ENCODE peak calls at places on chromosomes 16 and 17, in six cellular contexts. One of them, this sample, is unnamed.

GRCh38 chr17:9226794-9227135 is 205.5 kb downstream of the NTN1 start:
- DNase-seq in MCF 10A: no peak
- DNase-seq in cardiac muscle cell: no peak
- DNase-seq in breast epithelium: no peak
- DNase-seq in adrenal gland: no peak
- DNase-seq in fibroblast of lung: no peak
- DNase-seq in this sample: no peak

GRCh38 chr17:72369366-72369765 is 248.5 kb downstream of the SOX9 start:
- DNase-seq in MCF 10A: no peak
- DNase-seq in cardiac muscle cell: no peak
- DNase-seq in breast epithelium: no peak
- DNase-seq in adrenal gland: no peak
- DNase-seq in fibroblast of lung: no peak
- DNase-seq in this sample: no peak

GRCh38 chr17:61253937-61254677 is 145.5 kb upstream of the TBX2 start:
- DNase-seq in MCF 10A: no peak
- DNase-seq in cardiac muscle cell: no peak
- DNase-seq in breast epithelium: no peak
- DNase-seq in adrenal gland: no peak
- DNase-seq in fibroblast of lung: no peak
- DNase-seq in this sample: no peak

GRCh38 chr16:64211306-64211705 is 910.6 kb downstream of the CDH11 start:
- DNase-seq in MCF 10A: no peak
- DNase-seq in cardiac muscle cell: peak
- DNase-seq in breast epithelium: no peak
- DNase-seq in adrenal gland: no peak
- DNase-seq in fibroblast of lung: peak
- DNase-seq in this sample: no peak

GRCh38 chr16:57824880-57825279 is 22.6 kb upstream of the KIFC3 start:
- DNase-seq in MCF 10A: peak
- DNase-seq in cardiac muscle cell: no peak
- DNase-seq in breast epithelium: no peak
- DNase-seq in adrenal gland: no peak
- DNase-seq in fibroblast of lung: no peak
- DNase-seq in this sample: no peak

GRCh38 chr17:80422981-80423380 is 8.0 kb downstream of the ENDOV start:
- DNase-seq in MCF 10A: no peak
- DNase-seq in cardiac muscle cell: no peak
- DNase-seq in breast epithelium: no peak
- DNase-seq in adrenal gland: no peak
- DNase-seq in fibroblast of lung: no peak
- DNase-seq in this sample: peak

GRCh38 chr17:58329808-58330543 is 1.4 kb upstream of the TSPOAP1 start:
- DNase-seq in MCF 10A: no peak
- DNase-seq in cardiac muscle cell: no peak
- DNase-seq in breast epithelium: no peak
- DNase-seq in adrenal gland: no peak
- DNase-seq in fibroblast of lung: no peak
- DNase-seq in this sample: no peak

GRCh38 chr16:4679854-4680636 is 13.3 kb upstream of the NUDT16L1 start:
- DNase-seq in MCF 10A: peak
- DNase-seq in cardiac muscle cell: no peak
- DNase-seq in breast epithelium: peak
- DNase-seq in adrenal gland: peak
- DNase-seq in fibroblast of lung: peak
- DNase-seq in this sample: no peak

GRCh38 chr17:40952675-40953074 is 14.1 kb downstream of the KRT39 start:
- DNase-seq in MCF 10A: peak
- DNase-seq in cardiac muscle cell: peak
- DNase-seq in breast epithelium: no peak
- DNase-seq in adrenal gland: no peak
- DNase-seq in fibroblast of lung: peak
- DNase-seq in this sample: no peak

GRCh38 chr17:28689011-28689410 is 22.7 kb downstream of the PROCA1 start:
- DNase-seq in MCF 10A: no peak
- DNase-seq in cardiac muscle cell: no peak
- DNase-seq in breast epithelium: no peak
- DNase-seq in adrenal gland: no peak
- DNase-seq in fibroblast of lung: no peak
- DNase-seq in this sample: no peak

GRCh38 chr17:73043686-73044581 is 48.6 kb downstream of the SLC39A11 start:
- DNase-seq in MCF 10A: peak
- DNase-seq in cardiac muscle cell: peak
- DNase-seq in breast epithelium: no peak
- DNase-seq in adrenal gland: no peak
- DNase-seq in fibroblast of lung: peak
- DNase-seq in this sample: no peak

GRCh38 chr16:8572919-8573724 is 17.2 kb downstream of the TMEM114 start:
- DNase-seq in MCF 10A: peak
- DNase-seq in cardiac muscle cell: peak
- DNase-seq in breast epithelium: no peak
- DNase-seq in adrenal gland: peak
- DNase-seq in fibroblast of lung: peak
- DNase-seq in this sample: no peak

DNA sequence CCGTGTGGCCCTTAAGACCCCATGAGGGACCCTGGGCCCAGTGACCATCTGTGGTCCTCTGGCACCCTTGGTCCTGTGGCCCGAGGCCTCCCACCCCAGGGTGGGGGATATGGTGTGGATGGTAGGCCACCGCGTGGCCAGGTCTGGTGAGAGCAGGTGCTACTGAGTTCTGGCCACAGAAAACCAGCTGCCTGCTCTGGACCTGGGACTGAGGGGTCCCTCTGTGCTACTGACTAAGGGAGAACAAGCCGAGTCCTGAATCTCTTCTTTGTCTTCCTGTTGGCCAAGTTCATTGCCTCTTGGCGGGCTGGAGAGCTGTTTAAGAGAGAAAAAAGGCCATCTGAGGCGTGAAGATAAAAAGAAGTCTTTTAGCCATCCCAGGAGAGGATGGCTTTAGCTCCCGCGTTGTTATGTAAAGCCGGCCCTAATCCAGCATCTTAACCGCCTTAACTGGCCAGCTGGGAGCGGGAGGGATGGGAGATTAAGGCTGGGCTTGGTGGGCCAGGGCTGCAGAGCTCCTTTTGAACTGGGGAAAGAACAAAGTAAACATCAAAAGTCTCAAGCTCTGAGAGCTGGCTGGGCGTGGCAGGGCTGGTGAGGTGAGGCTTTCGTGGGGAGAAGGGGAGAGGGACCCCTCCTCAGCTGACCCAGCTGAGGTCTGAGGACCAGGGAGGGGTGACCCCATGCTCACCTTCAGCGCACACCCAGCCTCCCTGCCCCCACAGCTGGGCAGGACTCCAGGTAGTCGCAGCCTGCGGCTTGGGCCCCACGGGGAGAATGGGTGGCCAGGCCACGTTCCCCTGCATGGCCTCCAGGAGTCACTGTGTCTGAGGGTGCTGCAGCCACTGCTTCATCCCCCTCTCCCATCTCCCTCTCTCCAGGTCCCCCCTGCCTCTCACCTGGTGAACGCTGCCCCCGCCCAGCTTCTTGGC is 62.4 kb downstream of the NKD1 start:
- DNase-seq in MCF 10A: no peak
- DNase-seq in cardiac muscle cell: no peak
- DNase-seq in breast epithelium: no peak
- DNase-seq in adrenal gland: no peak
- DNase-seq in fibroblast of lung: no peak
- DNase-seq in this sample: no peak
- TF ChIP-seq CTCF in MCF 10A: no peak
- TF ChIP-seq CTCF in cardiac muscle cell: peak
- TF ChIP-seq CTCF in breast epithelium: no peak
- TF ChIP-seq CTCF in adrenal gland: no peak
- TF ChIP-seq CTCF in fibroblast of lung: no peak
- TF ChIP-seq CTCF in this sample: no peak

GRCh38 chr16:28981517-28981916 is 3.3 kb upstream of the LAT start:
- DNase-seq in MCF 10A: peak
- DNase-seq in cardiac muscle cell: no peak
- DNase-seq in breast epithelium: no peak
- DNase-seq in adrenal gland: no peak
- DNase-seq in fibroblast of lung: no peak
- DNase-seq in this sample: peak
- TF ChIP-seq CTCF in MCF 10A: peak
- TF ChIP-seq CTCF in cardiac muscle cell: peak
- TF ChIP-seq CTCF in breast epithelium: no peak
- TF ChIP-seq CTCF in adrenal gland: no peak
- TF ChIP-seq CTCF in fibroblast of lung: peak
- TF ChIP-seq CTCF in this sample: peak

DNA sequence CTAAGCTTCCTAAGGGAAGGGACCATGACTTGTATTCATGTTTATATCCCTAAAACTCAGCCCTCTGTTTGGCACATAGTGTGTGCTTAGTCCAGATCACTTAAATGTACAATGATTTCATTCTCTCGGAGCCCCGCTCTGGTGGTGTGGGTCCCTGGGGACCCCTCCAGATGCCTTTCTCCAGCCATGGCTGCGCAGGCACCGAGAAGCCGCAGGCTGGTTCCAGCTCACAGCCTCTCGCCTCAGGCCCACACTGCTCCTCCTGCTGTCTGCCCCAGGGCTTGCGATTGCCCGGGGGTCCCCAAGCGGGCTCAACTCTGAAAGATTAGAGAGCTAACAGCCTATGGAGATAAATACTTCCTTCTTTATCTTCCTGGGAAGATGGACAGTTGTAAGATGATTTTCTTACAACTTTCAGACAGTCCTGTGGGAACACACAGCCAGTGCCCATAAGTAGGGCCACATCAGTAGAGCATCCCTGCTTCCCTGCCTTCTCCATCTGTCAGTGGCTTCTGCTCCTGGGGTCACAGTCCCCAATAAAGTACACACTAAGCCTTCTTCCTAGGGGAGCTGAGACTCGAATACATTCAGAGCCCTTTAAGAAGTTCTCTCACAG is 66.2 kb downstream of the CENPV start:
- DNase-seq in MCF 10A: peak
- DNase-seq in cardiac muscle cell: peak
- DNase-seq in breast epithelium: no peak
- DNase-seq in adrenal gland: no peak
- DNase-seq in fibroblast of lung: no peak
- DNase-seq in this sample: peak
- TF ChIP-seq CTCF in MCF 10A: no peak
- TF ChIP-seq CTCF in cardiac muscle cell: peak
- TF ChIP-seq CTCF in breast epithelium: no peak
- TF ChIP-seq CTCF in adrenal gland: no peak
- TF ChIP-seq CTCF in fibroblast of lung: peak
- TF ChIP-seq CTCF in this sample: peak

DNA sequence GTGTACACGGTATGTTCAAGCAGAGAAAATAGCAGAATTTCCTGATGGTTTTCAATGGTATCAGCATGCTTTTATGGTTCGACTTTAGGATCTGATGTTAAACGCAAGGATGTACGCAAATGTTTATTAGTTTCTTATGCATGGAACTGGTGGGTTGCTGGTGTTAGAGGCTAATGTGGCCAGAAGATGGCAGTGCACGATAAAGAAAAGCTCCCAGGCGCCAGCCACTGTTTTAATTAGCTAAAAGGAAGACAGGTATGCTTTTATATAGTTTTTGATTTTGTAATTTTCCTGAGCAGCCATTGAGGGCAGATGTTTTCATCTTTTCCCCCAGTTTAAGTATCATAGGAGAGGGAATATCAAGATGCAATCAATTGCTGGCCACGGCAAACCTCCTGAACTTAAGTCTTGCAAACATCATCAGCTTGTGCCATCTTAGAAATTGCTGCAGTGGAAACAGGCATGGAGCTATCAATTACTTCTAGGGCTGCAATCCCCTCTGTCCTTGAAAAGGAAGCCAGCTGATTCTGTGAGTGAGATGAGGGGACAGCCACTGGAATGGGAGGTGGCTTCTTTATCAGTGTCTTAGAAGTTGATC is 648.5 kb upstream of the RBFOX1 start:
- DNase-seq in MCF 10A: no peak
- DNase-seq in cardiac muscle cell: no peak
- DNase-seq in breast epithelium: no peak
- DNase-seq in adrenal gland: peak
- DNase-seq in fibroblast of lung: no peak
- DNase-seq in this sample: no peak
- TF ChIP-seq CTCF in MCF 10A: peak
- TF ChIP-seq CTCF in cardiac muscle cell: no peak
- TF ChIP-seq CTCF in breast epithelium: peak
- TF ChIP-seq CTCF in adrenal gland: peak
- TF ChIP-seq CTCF in fibroblast of lung: no peak
- TF ChIP-seq CTCF in this sample: peak

GRCh38 chr16:535446-536405 is 8.2 kb downstream of the CAPN15 start:
- DNase-seq in MCF 10A: peak
- DNase-seq in cardiac muscle cell: no peak
- DNase-seq in breast epithelium: no peak
- DNase-seq in adrenal gland: peak
- DNase-seq in fibroblast of lung: peak
- DNase-seq in this sample: no peak

GRCh38 chr16:536746-537145 is 9.2 kb downstream of the CAPN15 start:
- DNase-seq in MCF 10A: no peak
- DNase-seq in cardiac muscle cell: no peak
- DNase-seq in breast epithelium: no peak
- DNase-seq in adrenal gland: no peak
- DNase-seq in fibroblast of lung: no peak
- DNase-seq in this sample: no peak

GRCh38 chr16:539901-540530 is 12.5 kb downstream of the CAPN15 start:
- DNase-seq in MCF 10A: no peak
- DNase-seq in cardiac muscle cell: no peak
- DNase-seq in breast epithelium: no peak
- DNase-seq in adrenal gland: no peak
- DNase-seq in fibroblast of lung: peak
- DNase-seq in this sample: no peak

GRCh38 chr16:534856-535445 is 7.4 kb downstream of the CAPN15 start:
- DNase-seq in MCF 10A: no peak
- DNase-seq in cardiac muscle cell: no peak
- DNase-seq in breast epithelium: no peak
- DNase-seq in adrenal gland: no peak
- DNase-seq in fibroblast of lung: no peak
- DNase-seq in this sample: no peak

GRCh38 chr16:537415-538335 is 10.2 kb downstream of the CAPN15 start:
- DNase-seq in MCF 10A: no peak
- DNase-seq in cardiac muscle cell: no peak
- DNase-seq in breast epithelium: no peak
- DNase-seq in adrenal gland: no peak
- DNase-seq in fibroblast of lung: no peak
- DNase-seq in this sample: no peak
- TF ChIP-seq CTCF in MCF 10A: no peak
- TF ChIP-seq CTCF in cardiac muscle cell: peak
- TF ChIP-seq CTCF in breast epithelium: no peak
- TF ChIP-seq CTCF in adrenal gland: no peak
- TF ChIP-seq CTCF in fibroblast of lung: no peak
- TF ChIP-seq CTCF in this sample: no peak

GRCh38 chr17:48561894-48562810 is 16.0 kb downstream of the HOXB4 start:
- DNase-seq in MCF 10A: no peak
- DNase-seq in cardiac muscle cell: no peak
- DNase-seq in breast epithelium: no peak
- DNase-seq in adrenal gland: no peak
- DNase-seq in fibroblast of lung: no peak
- DNase-seq in this sample: no peak
- TF ChIP-seq CTCF in MCF 10A: no peak
- TF ChIP-seq CTCF in cardiac muscle cell: peak
- TF ChIP-seq CTCF in breast epithelium: no peak
- TF ChIP-seq CTCF in adrenal gland: no peak
- TF ChIP-seq CTCF in fibroblast of lung: peak
- TF ChIP-seq CTCF in this sample: peak

This sample was measured in GM13977.